ENCODE peak calls at places on chromosome 18, in five cellular contexts. L is upper lobe of right lung, C is IMR-90, J is GM13977, W is NB4. V is an unnamed sample.

GRCh38 chr18:62596145-62597005 is 73.5 kb downstream of the ZCCHC2 start:
- DNase-seq in L (no peak), C (no peak), J (no peak), W (no peak), V (no peak)

GRCh38 chr18:78984941-78985784 is 5.5 kb downstream of the SALL3 start:
- DNase-seq in L (no peak), C (no peak), J (no peak), W (peak; percentile 51), V (no peak)

GRCh38 chr18:13219012-13219396 is 444 bp downstream of the LDLRAD4 start:
- DNase-seq in L (no peak), C (no peak), J (no peak), W (no peak), V (no peak)

GRCh38 chr18:6543330-6543908 is 128.7 kb upstream of the L3MBTL4 start:
- DNase-seq in L (no peak), C (peak; percentile 55), J (peak; percentile 22), W (peak; percentile 25), V (peak; percentile 9)

GRCh38 chr18:35478520-35479435 is 19.0 kb downstream of the INO80C start:
- DNase-seq in L (no peak), C (peak; percentile 86), J (no peak), W (peak; percentile 82), V (peak; percentile 80)

GRCh38 chr18:58213445-58213844 is 169.4 kb downstream of the NEDD4L start:
- DNase-seq in L (no peak), C (peak; percentile 93), J (no peak), W (peak; percentile 42), V (peak; percentile 88)

GRCh38 chr18:60018801-60019462 is 119.1 kb downstream of the PMAIP1 start:
- DNase-seq in L (no peak), C (peak; percentile 45), J (no peak), W (no peak), V (peak; percentile 42)

GRCh38 chr18:43001821-43002220 is 113.7 kb downstream of the RIT2 start:
- DNase-seq in L (no peak), C (peak; percentile 0), J (no peak), W (no peak), V (no peak)

GRCh38 chr18:79069792-79070151 is 578 bp downstream of the ATP9B start:
- DNase-seq in L (no peak), C (no peak), J (no peak), W (no peak), V (no peak)

GRCh38 chr18:76805221-76805620 is 17.1 kb upstream of the ZNF236 start:
- DNase-seq in L (no peak), C (peak; percentile 45), J (no peak), W (peak; percentile 36), V (peak; percentile 60)
- TF ChIP-seq CTCF in L (no peak), C (peak; percentile 26), J (no peak), W (no peak), V (peak; percentile 21)

GRCh38 chr18:40529478-40529877 is 1425.6 kb upstream of the PIK3C3 start:
- DNase-seq in L (no peak), C (peak; percentile 16), J (no peak), W (no peak), V (no peak)
- TF ChIP-seq CTCF in L (no peak), C (peak; percentile 9), J (no peak), W (no peak), V (peak; percentile 32)

DNA sequence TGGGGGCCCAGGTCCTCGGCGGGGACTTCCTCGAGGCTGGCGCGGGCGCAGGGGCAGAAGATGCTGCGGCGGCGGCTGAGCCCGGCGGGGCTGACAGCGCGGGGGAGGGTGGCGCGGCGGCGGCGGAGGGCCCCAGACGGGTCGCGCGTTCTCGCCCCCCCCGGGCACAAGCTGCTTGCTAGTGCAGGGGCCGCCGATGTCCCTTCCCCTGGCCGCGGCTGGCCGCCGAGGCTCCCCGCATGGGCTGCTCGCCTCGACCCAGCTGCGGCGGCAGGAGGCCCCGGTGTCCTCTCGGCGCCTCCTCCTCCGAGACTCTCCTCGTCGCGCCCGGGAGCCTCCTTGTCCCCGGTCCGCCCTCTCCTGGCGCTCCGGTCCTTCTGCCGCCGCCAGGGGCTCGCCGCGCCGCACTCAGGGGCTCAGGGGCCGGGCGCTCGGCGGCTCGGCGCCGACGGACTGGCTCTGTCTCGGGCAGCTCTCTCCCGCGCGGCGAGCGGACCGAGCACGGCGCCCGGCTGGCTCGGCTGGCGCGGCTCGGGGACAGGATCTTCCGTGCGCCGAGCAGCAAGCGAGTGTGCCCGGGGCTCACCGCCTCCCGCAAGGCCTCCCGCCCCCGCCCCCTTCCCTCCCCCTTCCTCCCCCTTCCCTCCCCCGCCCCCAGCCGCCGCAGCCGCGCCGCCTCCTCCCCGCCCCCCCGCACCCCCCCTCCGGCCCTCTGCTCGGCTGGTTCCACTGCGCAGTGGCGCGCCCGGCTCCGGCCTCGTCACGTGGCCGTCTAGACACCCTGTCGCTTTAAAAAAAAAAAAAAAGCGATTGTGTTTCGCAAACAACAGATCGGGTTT is 902 bp upstream of the SMAD7 start:
- DNase-seq in L (peak; percentile 95), C (peak; percentile 86), J (peak; percentile 92), W (peak; percentile 90), V (peak; percentile 76)
- TF ChIP-seq CTCF in L (no peak), C (peak; percentile 31), J (peak; percentile 47), W (no peak), V (peak; percentile 61)

DNA sequence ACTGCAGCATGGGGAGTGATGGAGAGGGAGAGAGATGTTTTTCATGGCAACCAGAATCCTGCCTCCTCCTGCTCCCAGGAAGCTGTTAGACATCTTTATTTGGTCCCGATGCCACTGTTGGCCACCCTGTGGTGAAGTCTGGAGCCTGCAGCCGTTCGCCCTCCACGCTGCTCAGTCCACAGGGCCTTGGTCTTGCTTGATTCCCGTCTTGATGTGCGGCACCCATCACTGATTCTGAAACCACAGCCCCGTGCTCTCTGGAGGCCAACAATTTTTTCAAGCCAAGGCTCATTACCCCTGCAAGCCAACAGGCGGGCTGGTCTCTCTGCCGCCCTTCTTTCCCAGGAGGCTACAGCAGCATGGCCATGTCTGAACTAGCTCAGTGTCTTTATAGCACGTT is 24.5 kb downstream of the SIGLEC15 start:
- DNase-seq in L (no peak), C (no peak), J (no peak), W (no peak), V (peak; percentile 29)
- TF ChIP-seq CTCF in L (peak; percentile 17), C (peak; percentile 36), J (no peak), W (no peak), V (peak; percentile 75)

GRCh38 chr18:8507361-8507760 is 101.9 kb upstream of the RAB12 start:
- DNase-seq in L (no peak), C (peak; percentile 4), J (no peak), W (peak; percentile 14), V (no peak)
- TF ChIP-seq CTCF in L (peak; percentile 23), C (peak; percentile 25), J (peak; percentile 33), W (peak; percentile 47), V (peak; percentile 64)

GRCh38 chr18:56112013-56112749 is 524.2 kb upstream of the TCF4 start:
- DNase-seq in L (no peak), C (peak; percentile 75), J (peak; percentile 15), W (no peak), V (peak; percentile 26)
- TF ChIP-seq CTCF in L (no peak), C (no peak), J (no peak), W (no peak), V (no peak)

DNA sequence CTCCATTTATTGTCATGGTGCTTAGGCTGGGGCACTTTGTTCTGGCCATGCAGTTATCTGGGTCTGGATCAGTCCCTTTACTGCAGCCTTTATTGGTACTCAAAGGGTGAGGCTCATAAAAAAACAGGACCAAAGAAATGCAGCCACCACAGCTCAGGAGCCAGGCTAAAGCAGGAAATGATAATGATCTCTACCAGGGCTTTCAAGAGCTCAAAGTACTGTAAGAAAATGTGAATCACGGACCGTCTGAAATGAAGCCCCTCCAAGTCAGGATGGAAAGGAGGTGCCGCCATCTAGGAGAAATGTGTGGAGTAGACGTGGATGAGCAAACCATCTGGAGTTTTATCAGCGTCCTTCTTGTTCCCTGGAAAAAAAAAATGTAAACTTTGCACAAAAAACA is 162.4 kb upstream of the ZNF516 start:
- DNase-seq in L (no peak), C (no peak), J (no peak), W (peak; percentile 63), V (peak; percentile 36)
- TF ChIP-seq CTCF in L (no peak), C (no peak), J (no peak), W (no peak), V (no peak)

DNA sequence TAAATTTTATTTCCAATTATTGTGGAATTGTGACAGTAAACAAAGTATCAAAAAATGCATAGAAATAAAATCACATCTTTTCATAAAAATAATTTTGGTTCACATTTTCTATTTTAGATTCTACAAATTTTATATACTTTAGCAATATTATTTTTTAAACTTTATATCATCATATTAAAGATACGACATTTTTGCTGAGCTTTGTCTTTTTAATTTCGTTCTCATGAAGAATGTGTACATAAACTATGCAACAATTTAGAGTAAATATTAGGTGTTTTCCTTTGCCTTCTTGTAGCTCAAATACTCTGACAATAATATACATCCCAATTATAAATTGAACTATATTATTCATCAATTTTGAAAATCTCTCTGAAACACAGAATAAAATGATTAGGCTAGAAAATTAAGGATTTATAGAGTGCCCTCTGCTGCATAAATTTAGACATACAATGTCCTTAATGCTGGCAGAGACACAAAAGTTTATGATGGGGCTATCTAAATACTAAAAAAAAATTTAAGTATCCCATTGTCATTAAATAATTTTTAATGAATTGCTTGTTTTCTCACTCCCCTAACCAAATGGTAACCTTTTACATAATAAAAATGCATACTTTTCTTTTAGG is 45.7 kb downstream of the CCDC102B start:
- DNase-seq in L (no peak), C (peak; percentile 18), J (no peak), W (no peak), V (no peak)
- TF ChIP-seq CTCF in L (peak; percentile 22), C (peak; percentile 28), J (no peak), W (no peak), V (peak; percentile 65)

GRCh38 chr18:45208164-45208563 is 407.1 kb upstream of the SLC14A2 start:
- DNase-seq in L (no peak), C (no peak), J (no peak), W (no peak), V (no peak)

GRCh38 chr18:45212186-45213039 is 402.9 kb upstream of the SLC14A2 start:
- DNase-seq in L (peak; percentile 77), C (peak; percentile 74), J (peak; percentile 57), W (peak; percentile 78), V (peak; percentile 68)

GRCh38 chr18:45218436-45218835 is 396.8 kb upstream of the SLC14A2 start:
- DNase-seq in L (no peak), C (no peak), J (no peak), W (no peak), V (no peak)

GRCh38 chr18:45207328-45207727 is 407.9 kb upstream of the SLC14A2 start:
- DNase-seq in L (no peak), C (no peak), J (no peak), W (no peak), V (no peak)

DNA sequence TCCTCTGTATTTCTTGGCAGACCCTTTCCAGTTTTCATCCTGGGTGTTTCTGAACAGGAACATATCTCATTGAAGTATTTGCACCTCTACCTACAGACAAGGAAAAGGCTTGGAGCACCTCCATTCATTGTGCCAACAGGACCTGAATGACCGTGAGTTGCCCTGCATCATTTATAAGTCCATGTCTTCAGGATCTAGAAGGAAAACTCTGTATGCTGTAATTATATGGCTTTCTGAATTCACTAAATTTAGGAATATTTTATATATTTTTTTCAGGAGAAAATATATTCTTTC is 402.3 kb upstream of the SLC14A2 start:
- DNase-seq in L (no peak), C (no peak), J (no peak), W (no peak), V (no peak)
- TF ChIP-seq CTCF in L (no peak), C (no peak), J (no peak), W (no peak), V (peak; percentile 41)